ENCODE peak calls at places on chromosomes 6 and 20, in six cellular contexts. One of them, this sample, is unnamed.

GRCh38 chr6:138546733-138547185 is 47.5 kb upstream of the NHSL1 start:
- DNase-seq in neural crest cell: no peak
- DNase-seq in lower leg skin: no peak
- DNase-seq in heart left ventricle: no peak
- DNase-seq in HFFc6: no peak
- DNase-seq in MCF 10A: peak
- DNase-seq in this sample: no peak

GRCh38 chr6:140303218-140303949 is 928.9 kb upstream of the CITED2 start:
- DNase-seq in neural crest cell: no peak
- DNase-seq in lower leg skin: no peak
- DNase-seq in heart left ventricle: no peak
- DNase-seq in HFFc6: no peak
- DNase-seq in MCF 10A: no peak
- DNase-seq in this sample: no peak

GRCh38 chr6:32945106-32945761 is 4.4 kb upstream of the HLA-DMB start:
- DNase-seq in neural crest cell: no peak
- DNase-seq in lower leg skin: no peak
- DNase-seq in heart left ventricle: no peak
- DNase-seq in HFFc6: no peak
- DNase-seq in MCF 10A: peak
- DNase-seq in this sample: no peak

GRCh38 chr6:156848123-156848522 is 70.9 kb downstream of the ARID1B start:
- DNase-seq in neural crest cell: no peak
- DNase-seq in lower leg skin: no peak
- DNase-seq in heart left ventricle: no peak
- DNase-seq in HFFc6: no peak
- DNase-seq in MCF 10A: no peak
- DNase-seq in this sample: no peak

GRCh38 chr6:116633685-116634084 is 17.4 kb downstream of the RSPH4A start:
- DNase-seq in neural crest cell: no peak
- DNase-seq in lower leg skin: no peak
- DNase-seq in heart left ventricle: no peak
- DNase-seq in HFFc6: no peak
- DNase-seq in MCF 10A: peak
- DNase-seq in this sample: no peak

GRCh38 chr6:166360243-166361079 is 18.1 kb upstream of the SFT2D1 start:
- DNase-seq in neural crest cell: no peak
- DNase-seq in lower leg skin: no peak
- DNase-seq in heart left ventricle: no peak
- DNase-seq in HFFc6: no peak
- DNase-seq in MCF 10A: peak
- DNase-seq in this sample: no peak

GRCh38 chr6:42334870-42335269 is 116.9 kb downstream of the TRERF1 start:
- DNase-seq in neural crest cell: no peak
- DNase-seq in lower leg skin: no peak
- DNase-seq in heart left ventricle: no peak
- DNase-seq in HFFc6: no peak
- DNase-seq in MCF 10A: no peak
- DNase-seq in this sample: no peak

GRCh38 chr6:33029297-33030184 is 20.1 kb upstream of the HLA-DOA start:
- DNase-seq in neural crest cell: no peak
- DNase-seq in lower leg skin: no peak
- DNase-seq in heart left ventricle: peak
- DNase-seq in HFFc6: no peak
- DNase-seq in MCF 10A: no peak
- DNase-seq in this sample: no peak

GRCh38 chr6:159961523-159961922 is 7.4 kb upstream of the IGF2R start:
- DNase-seq in neural crest cell: no peak
- DNase-seq in lower leg skin: no peak
- DNase-seq in heart left ventricle: no peak
- DNase-seq in HFFc6: peak
- DNase-seq in MCF 10A: no peak
- DNase-seq in this sample: no peak

GRCh38 chr20:24934716-24935115 is 14.4 kb upstream of the CST7 start:
- DNase-seq in neural crest cell: no peak
- DNase-seq in lower leg skin: no peak
- DNase-seq in heart left ventricle: no peak
- DNase-seq in HFFc6: no peak
- DNase-seq in MCF 10A: no peak
- DNase-seq in this sample: peak

GRCh38 chr6:105509506-105510331 is 106.8 kb upstream of the PREP start:
- DNase-seq in neural crest cell: peak
- DNase-seq in lower leg skin: no peak
- DNase-seq in heart left ventricle: peak
- DNase-seq in HFFc6: no peak
- DNase-seq in MCF 10A: no peak
- DNase-seq in this sample: no peak
- TF ChIP-seq CTCF in neural crest cell: peak
- TF ChIP-seq CTCF in lower leg skin: no peak
- TF ChIP-seq CTCF in heart left ventricle: no peak
- TF ChIP-seq CTCF in HFFc6: peak
- TF ChIP-seq CTCF in MCF 10A: no peak
- TF ChIP-seq CTCF in this sample: peak

GRCh38 chr6:56023829-56024228 is 148.4 kb upstream of the BMP5 start:
- DNase-seq in neural crest cell: no peak
- DNase-seq in lower leg skin: no peak
- DNase-seq in heart left ventricle: no peak
- DNase-seq in HFFc6: no peak
- DNase-seq in MCF 10A: no peak
- DNase-seq in this sample: no peak

GRCh38 chr6:56022678-56023077 is 147.3 kb upstream of the BMP5 start:
- DNase-seq in neural crest cell: no peak
- DNase-seq in lower leg skin: no peak
- DNase-seq in heart left ventricle: no peak
- DNase-seq in HFFc6: no peak
- DNase-seq in MCF 10A: no peak
- DNase-seq in this sample: no peak

GRCh38 chr6:56019973-56020372 is 144.6 kb upstream of the BMP5 start:
- DNase-seq in neural crest cell: no peak
- DNase-seq in lower leg skin: no peak
- DNase-seq in heart left ventricle: no peak
- DNase-seq in HFFc6: no peak
- DNase-seq in MCF 10A: no peak
- DNase-seq in this sample: no peak

GRCh38 chr6:56024931-56025330 is 149.5 kb upstream of the BMP5 start:
- DNase-seq in neural crest cell: no peak
- DNase-seq in lower leg skin: no peak
- DNase-seq in heart left ventricle: no peak
- DNase-seq in HFFc6: no peak
- DNase-seq in MCF 10A: peak
- DNase-seq in this sample: no peak

DNA sequence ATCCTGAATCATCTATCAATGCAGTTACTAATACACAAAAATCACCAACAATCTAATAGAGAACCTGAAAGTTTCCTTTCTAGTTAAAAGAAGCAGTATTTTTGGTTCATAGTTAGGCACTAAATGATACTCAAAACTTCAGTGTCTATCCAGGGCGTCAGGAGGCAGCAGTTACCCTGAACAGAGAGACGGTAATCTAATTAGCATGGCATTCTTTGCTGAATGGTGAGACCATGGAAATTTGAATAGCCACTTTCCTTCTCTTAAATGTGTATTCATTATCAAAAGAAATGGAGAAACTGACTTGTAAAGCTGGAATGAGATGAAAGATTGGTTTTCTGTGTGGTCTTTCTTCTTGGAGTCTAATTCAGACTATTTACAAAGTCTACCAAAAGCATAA is 146.6 kb upstream of the BMP5 start:
- DNase-seq in neural crest cell: no peak
- DNase-seq in lower leg skin: no peak
- DNase-seq in heart left ventricle: no peak
- DNase-seq in HFFc6: no peak
- DNase-seq in MCF 10A: no peak
- DNase-seq in this sample: no peak
- TF ChIP-seq CTCF in neural crest cell: no peak
- TF ChIP-seq CTCF in lower leg skin: no peak
- TF ChIP-seq CTCF in heart left ventricle: no peak
- TF ChIP-seq CTCF in HFFc6: peak
- TF ChIP-seq CTCF in MCF 10A: no peak
- TF ChIP-seq CTCF in this sample: no peak

DNA sequence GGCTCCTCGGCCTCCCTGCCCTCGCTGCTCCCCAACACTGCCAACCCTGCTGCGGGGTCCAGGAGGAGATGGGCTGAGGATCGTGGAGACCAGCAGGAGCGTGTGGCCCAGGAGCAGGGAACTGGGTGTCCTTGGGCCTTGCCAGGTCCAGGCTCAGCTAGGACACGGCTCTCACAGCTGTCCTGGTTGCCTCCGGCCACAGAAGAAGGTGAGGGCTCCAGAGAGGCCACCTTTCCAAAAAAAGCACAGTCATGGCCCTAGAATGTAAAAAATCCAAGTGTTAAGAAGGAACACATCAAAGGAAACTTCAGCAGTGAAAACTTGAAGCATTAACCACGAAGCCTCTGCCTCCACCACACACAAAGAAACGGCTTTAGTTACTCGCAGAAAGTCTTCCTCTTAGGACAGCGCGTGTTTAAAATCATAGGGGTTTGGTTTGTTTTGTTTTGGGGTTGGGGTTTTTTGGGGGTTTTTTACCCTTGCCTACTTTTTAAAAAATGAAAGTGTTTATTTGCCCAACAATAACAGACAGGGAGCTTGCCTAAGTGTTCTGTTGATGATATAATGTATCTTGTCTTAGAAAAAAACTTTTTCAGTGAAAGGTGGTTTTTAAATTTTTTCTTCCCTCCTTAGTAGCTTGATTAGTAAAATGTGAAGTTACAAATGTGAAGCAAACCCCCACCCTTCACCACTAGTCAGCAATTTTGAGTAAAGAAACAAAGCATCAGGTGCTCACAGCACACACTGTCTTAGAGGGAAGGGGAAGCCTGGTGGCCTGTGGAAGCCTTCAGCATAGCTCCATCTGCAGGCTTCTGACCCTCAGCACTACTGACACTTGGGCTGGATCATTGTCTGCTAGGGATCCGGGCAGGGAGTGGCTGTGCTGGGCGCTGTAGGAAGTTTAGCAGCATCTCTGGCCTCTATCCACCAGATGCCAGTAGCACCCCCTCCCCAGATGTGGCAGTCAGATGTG is 60.0 kb downstream of the PTPN1 start:
- DNase-seq in neural crest cell: no peak
- DNase-seq in lower leg skin: no peak
- DNase-seq in heart left ventricle: no peak
- DNase-seq in HFFc6: no peak
- DNase-seq in MCF 10A: peak
- DNase-seq in this sample: peak
- TF ChIP-seq CTCF in neural crest cell: no peak
- TF ChIP-seq CTCF in lower leg skin: no peak
- TF ChIP-seq CTCF in heart left ventricle: no peak
- TF ChIP-seq CTCF in HFFc6: peak
- TF ChIP-seq CTCF in MCF 10A: peak
- TF ChIP-seq CTCF in this sample: peak

DNA sequence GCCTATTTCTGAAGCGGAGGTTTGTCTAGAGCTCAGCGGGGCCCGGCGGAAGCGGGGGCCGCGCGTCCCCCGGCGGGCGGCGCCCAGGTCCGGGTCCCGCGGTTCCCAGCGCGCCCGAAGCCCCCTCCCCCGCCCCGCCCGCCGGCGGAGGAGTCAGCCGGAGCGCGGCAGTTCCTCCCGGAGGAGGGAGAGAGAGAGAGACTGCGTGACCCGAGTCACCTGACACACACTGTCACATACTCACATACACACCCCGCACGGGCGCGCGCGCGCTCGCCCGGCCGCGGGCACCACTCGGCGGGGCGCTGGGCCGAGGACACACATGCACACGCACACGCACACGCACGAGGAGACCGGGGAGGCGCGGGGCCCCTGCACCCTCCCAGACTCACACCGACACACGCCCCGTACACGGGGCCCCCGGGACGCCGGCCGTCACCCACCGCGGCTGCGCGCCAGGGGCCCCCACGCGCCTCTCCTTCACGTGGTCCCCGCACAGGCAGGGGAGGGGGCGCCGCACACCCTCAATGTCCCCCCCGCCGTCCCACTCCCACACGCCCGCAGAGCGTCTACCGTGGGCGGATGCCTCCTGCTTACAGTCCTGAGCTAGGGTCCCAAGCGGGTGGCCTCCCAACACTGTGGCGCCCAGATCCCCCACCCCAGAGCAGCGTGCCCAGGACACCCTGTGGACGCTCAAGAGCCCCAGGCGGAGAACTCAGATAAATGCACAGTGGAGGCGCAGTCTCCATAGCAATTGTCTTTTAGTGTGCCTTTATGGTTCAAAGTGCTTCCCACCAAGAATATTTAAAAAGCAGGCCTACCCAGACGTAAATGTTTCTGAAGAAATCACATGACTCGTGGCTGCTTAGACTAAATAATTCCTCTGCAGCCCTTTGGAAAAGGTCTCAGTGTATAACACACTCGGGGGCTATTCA is at the start of gene RRAGD:
- DNase-seq in neural crest cell: peak
- DNase-seq in lower leg skin: peak
- DNase-seq in heart left ventricle: peak
- DNase-seq in HFFc6: no peak
- DNase-seq in MCF 10A: no peak
- DNase-seq in this sample: peak
- TF ChIP-seq CTCF in neural crest cell: no peak
- TF ChIP-seq CTCF in lower leg skin: no peak
- TF ChIP-seq CTCF in heart left ventricle: no peak
- TF ChIP-seq CTCF in HFFc6: no peak
- TF ChIP-seq CTCF in MCF 10A: no peak
- TF ChIP-seq CTCF in this sample: no peak

GRCh38 chr20:58829531-58829941 is 21.2 kb downstream of the GNAS-AS1 start:
- DNase-seq in neural crest cell: no peak
- DNase-seq in lower leg skin: no peak
- DNase-seq in heart left ventricle: peak
- DNase-seq in HFFc6: no peak
- DNase-seq in MCF 10A: no peak
- DNase-seq in this sample: no peak
- TF ChIP-seq CTCF in neural crest cell: no peak
- TF ChIP-seq CTCF in lower leg skin: no peak
- TF ChIP-seq CTCF in heart left ventricle: no peak
- TF ChIP-seq CTCF in HFFc6: no peak
- TF ChIP-seq CTCF in MCF 10A: no peak
- TF ChIP-seq CTCF in this sample: peak

GRCh38 chr6:75727206-75727605 is 21.8 kb upstream of the MYO6 start:
- DNase-seq in neural crest cell: no peak
- DNase-seq in lower leg skin: no peak
- DNase-seq in heart left ventricle: no peak
- DNase-seq in HFFc6: no peak
- DNase-seq in MCF 10A: no peak
- DNase-seq in this sample: no peak

GRCh38 chr6:75719133-75719532 is 29.9 kb upstream of the MYO6 start:
- DNase-seq in neural crest cell: no peak
- DNase-seq in lower leg skin: no peak
- DNase-seq in heart left ventricle: no peak
- DNase-seq in HFFc6: no peak
- DNase-seq in MCF 10A: no peak
- DNase-seq in this sample: no peak

GRCh38 chr6:75723382-75723781 is 25.7 kb upstream of the MYO6 start:
- DNase-seq in neural crest cell: no peak
- DNase-seq in lower leg skin: no peak
- DNase-seq in heart left ventricle: no peak
- DNase-seq in HFFc6: no peak
- DNase-seq in MCF 10A: no peak
- DNase-seq in this sample: no peak
- TF ChIP-seq CTCF in neural crest cell: no peak
- TF ChIP-seq CTCF in lower leg skin: no peak
- TF ChIP-seq CTCF in heart left ventricle: no peak
- TF ChIP-seq CTCF in HFFc6: no peak
- TF ChIP-seq CTCF in MCF 10A: no peak
- TF ChIP-seq CTCF in this sample: no peak